ENCODE peak calls at places on chromosomes 2 and 18, in five cellular contexts. S, U, A, K and C are unnamed samples.

GRCh38 chr2:168753765-168754334 is 48.6 kb upstream of the NOSTRIN start:
- DNase-seq in S (no peak), U (no peak), A (no peak), K (no peak), C (no peak)

GRCh38 chr2:57720728-57721627 is 325.6 kb upstream of the VRK2 start:
- DNase-seq in S (peak), U (no peak), A (peak), K (no peak), C (no peak)

GRCh38 chr2:42386684-42387083 is 25.7 kb upstream of the COX7A2L start:
- DNase-seq in S (peak), U (no peak), A (peak), K (no peak), C (no peak)

GRCh38 chr2:85750509-85751299 is 3.1 kb upstream of the ATOH8 start:
- DNase-seq in S (peak), U (peak), A (peak), K (peak), C (no peak)

GRCh38 chr2:37795456-37795855 is 124.0 kb upstream of the CDC42EP3 start:
- DNase-seq in S (no peak), U (no peak), A (no peak), K (no peak), C (no peak)

GRCh38 chr2:86213699-86214502 is 14.6 kb downstream of the MRPL35 start:
- DNase-seq in S (no peak), U (no peak), A (no peak), K (peak), C (no peak)

GRCh38 chr2:106144621-106145331 is 49.3 kb downstream of the UXS1 start:
- DNase-seq in S (no peak), U (no peak), A (no peak), K (no peak), C (no peak)

GRCh38 chr18:28834889-28835288 is 658.0 kb upstream of the CDH2 start:
- DNase-seq in S (no peak), U (no peak), A (no peak), K (no peak), C (no peak)

GRCh38 chr2:37836711-37837110 is 88.4 kb upstream of the RMDN2 start:
- DNase-seq in S (no peak), U (no peak), A (no peak), K (no peak), C (no peak)

GRCh38 chr2:120589782-120590608 is 145.7 kb upstream of the GLI2 start:
- DNase-seq in S (no peak), U (no peak), A (no peak), K (no peak), C (no peak)

GRCh38 chr2:60530660-60531276 is 22.7 kb downstream of the BCL11A start:
- DNase-seq in S (peak), U (peak), A (no peak), K (no peak), C (no peak)

GRCh38 chr2:74205586-74205985 is 7.2 kb downstream of the MTHFD2 start:
- DNase-seq in S (no peak), U (no peak), A (no peak), K (no peak), C (peak)

GRCh38 chr2:83901322-83901721 is 557.8 kb downstream of the SUCLG1 start:
- DNase-seq in S (no peak), U (no peak), A (no peak), K (no peak), C (no peak)

GRCh38 chr18:4878480-4878879 is 318.6 kb downstream of the AKAIN1 start:
- DNase-seq in S (no peak), U (no peak), A (no peak), K (no peak), C (no peak)

GRCh38 chr2:55027226-55027625 is 23.0 kb downstream of the RTN4 start:
- DNase-seq in S (no peak), U (no peak), A (no peak), K (no peak), C (no peak)

GRCh38 chr2:16120591-16120990 is 180.2 kb downstream of the MYCN start:
- DNase-seq in S (no peak), U (no peak), A (no peak), K (no peak), C (no peak)

GRCh38 chr18:58590827-58591226 is 38.1 kb downstream of the ALPK2 start:
- DNase-seq in S (no peak), U (no peak), A (no peak), K (no peak), C (no peak)

GRCh38 chr2:74474899-74475298 is 2.4 kb upstream of the MRPL53 start:
- DNase-seq in S (no peak), U (no peak), A (no peak), K (no peak), C (no peak)

GRCh38 chr2:12488365-12488972 is 228.3 kb upstream of the TRIB2 start:
- DNase-seq in S (no peak), U (no peak), A (no peak), K (no peak), C (no peak)

GRCh38 chr18:48133675-48134251 is 203.3 kb upstream of the SMAD2 start:
- DNase-seq in S (no peak), U (no peak), A (no peak), K (no peak), C (no peak)

GRCh38 chr2:109601693-109602250 is 12.0 kb downstream of the SEPTIN10 start:
- DNase-seq in S (no peak), U (no peak), A (no peak), K (no peak), C (no peak)

GRCh38 chr18:27959101-27959500 is 217.8 kb downstream of the CDH2 start:
- DNase-seq in S (no peak), U (no peak), A (no peak), K (no peak), C (no peak)

GRCh38 chr2:57842531-57842930 is 204.1 kb upstream of the VRK2 start:
- DNase-seq in S (no peak), U (no peak), A (no peak), K (no peak), C (no peak)

GRCh38 chr2:239712755-239713154 is 311.9 kb upstream of the HDAC4 start:
- DNase-seq in S (no peak), U (no peak), A (no peak), K (no peak), C (no peak)

GRCh38 chr18:741931-742512 is 29.6 kb upstream of the ENOSF1 start:
- DNase-seq in S (peak), U (no peak), A (peak), K (no peak), C (no peak)

GRCh38 chr18:1227025-1227424 is 322.4 kb downstream of the ADCYAP1 start:
- DNase-seq in S (no peak), U (no peak), A (no peak), K (no peak), C (no peak)

DNA sequence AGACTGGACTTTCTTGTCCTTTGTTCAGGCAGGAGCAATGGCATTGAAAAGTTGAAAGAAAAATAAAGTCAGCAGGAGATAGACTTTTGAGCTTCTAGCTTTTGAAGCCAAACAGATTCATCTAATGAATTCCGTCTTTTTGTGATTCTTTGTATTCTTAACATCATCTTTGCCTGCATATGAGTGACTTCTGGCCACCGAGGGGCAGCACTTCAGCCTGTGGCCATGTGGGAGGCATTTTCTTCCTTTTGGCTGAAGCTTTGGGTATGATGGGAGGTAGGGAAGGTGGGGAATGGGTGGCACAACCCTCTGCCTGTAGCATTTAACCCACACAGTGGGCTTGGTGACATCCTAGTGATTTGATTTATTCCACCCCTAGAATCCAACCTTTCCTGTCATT is 220.6 kb downstream of the SETBP1 start:
- DNase-seq in S (no peak), U (no peak), A (no peak), K (no peak), C (no peak)
- TF ChIP-seq CTCF in S (no peak), U (peak), A (no peak), K (no peak), C (no peak)

GRCh38 chr2:222208010-222208690 is 90.6 kb downstream of the PAX3 start:
- DNase-seq in S (no peak), U (no peak), A (no peak), K (no peak), C (no peak)
- TF ChIP-seq CTCF in S (no peak), U (no peak), A (no peak), K (no peak), C (no peak)

GRCh38 chr2:180985771-180986395 is 5.5 kb downstream of the UBE2E3 start:
- DNase-seq in S (no peak), U (no peak), A (no peak), K (no peak), C (no peak)

GRCh38 chr2:180987146-180987545 is 6.7 kb downstream of the UBE2E3 start:
- DNase-seq in S (no peak), U (no peak), A (no peak), K (no peak), C (no peak)

GRCh38 chr2:180980943-180981898 is 816 bp downstream of the UBE2E3 start:
- DNase-seq in S (peak), U (peak), A (no peak), K (no peak), C (no peak)

GRCh38 chr2:180980185-180980942 is at the start of gene UBE2E3:
- DNase-seq in S (peak), U (peak), A (peak), K (peak), C (peak)

DNA sequence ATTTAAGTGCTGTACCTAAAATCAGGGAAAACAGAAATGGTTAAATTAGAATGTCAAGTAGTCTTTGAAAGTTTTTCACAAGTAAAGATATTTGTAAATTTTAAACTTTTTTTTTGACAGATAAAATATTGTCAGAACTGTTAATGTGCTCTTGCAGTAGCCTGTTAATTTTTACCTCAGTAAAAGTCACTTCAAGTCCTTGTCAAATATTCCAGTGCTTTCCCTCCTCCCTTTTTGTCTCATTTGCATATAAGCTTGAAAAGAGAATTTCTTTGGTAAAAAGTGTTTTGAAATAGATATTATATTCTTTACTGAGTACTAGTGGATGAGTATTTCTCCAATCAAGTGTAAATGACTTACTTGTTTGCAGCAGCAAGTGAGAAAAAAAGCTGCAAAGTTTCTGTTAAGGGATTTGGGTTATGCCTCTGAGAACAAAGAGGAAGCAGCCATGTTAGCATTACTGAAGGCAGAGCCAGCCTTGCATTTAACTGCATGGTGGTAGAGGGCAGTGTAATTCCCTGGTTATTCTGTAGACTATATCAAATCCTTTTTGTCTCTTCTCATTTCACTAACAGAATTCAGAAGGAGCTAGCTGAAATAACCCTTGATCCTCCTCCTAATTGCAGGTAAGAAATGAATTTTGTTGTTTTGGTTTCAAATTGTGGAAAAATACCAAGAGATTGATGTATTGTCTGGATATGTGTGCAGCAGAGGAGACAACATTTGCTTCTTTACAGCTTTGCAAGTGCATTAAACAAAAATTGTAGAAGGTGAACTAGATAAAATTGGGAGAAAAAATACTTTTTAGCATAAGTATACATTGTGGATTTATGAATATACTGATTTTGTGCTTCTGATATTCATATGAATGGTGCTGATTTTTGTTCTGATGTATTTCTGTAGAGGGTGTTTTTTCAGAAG is 3.3 kb downstream of the UBE2E3 start:
- DNase-seq in S (peak), U (no peak), A (peak), K (no peak), C (no peak)
- TF ChIP-seq CTCF in S (no peak), U (peak), A (peak), K (no peak), C (no peak)

DNA sequence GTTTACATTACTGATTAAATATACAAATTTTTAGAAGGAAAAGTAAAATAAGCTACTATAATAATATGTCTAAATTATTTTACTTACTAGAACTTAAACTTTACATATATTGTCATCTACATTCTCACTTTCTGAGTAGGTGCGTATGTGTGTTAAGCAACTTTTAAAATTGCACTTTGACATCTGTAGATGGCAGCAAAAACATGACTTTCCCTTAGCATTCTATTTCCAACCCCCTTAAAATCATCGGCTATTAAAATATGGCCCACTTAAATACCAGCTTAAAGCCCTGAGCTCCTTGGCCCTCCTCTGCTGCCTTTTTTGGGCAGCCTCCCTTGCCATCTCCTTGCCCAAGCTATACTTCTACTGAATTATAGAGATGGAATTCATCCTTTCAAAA is 78.0 kb downstream of the UPP2 start:
- DNase-seq in S (no peak), U (no peak), A (peak), K (no peak), C (no peak)
- TF ChIP-seq CTCF in S (no peak), U (peak), A (peak), K (no peak), C (no peak)